ENCODE peak calls at places on chromosomes 5 and 9, in four cellular contexts. Q is gastrocnemius medialis; U is naive thymus-derived CD4-positive, alpha-beta T cell; V is WERI-Rb-1. J is an unnamed sample. For H3K9me3 and H3K36me3, the result is how much of the 10 kb centered on the place peaks cover.

GRCh38 chr5:134540747-134541733 is 15.6 kb downstream of the JADE2 start:
- DNase-seq in Q (no peak), U (no peak), V (peak), J (no peak)

GRCh38 chr5:87361031-87361443 is 51.7 kb downstream of the CCNH start:
- DNase-seq in V (no peak), Q (no peak), U (no peak), J (no peak)

GRCh38 chr9:1005043-1005667 is 28.7 kb downstream of the DMRT3 start:
- DNase-seq in U (no peak), Q (no peak), V (peak), J (peak)

GRCh38 chr5:106600803-106601202 is 1069.9 kb downstream of the EFNA5 start:
- DNase-seq in Q (no peak), U (no peak), V (no peak), J (no peak)

GRCh38 chr5:179869641-179870402 is 11.2 kb upstream of the MRNIP start:
- DNase-seq in V (no peak), U (no peak), Q (no peak), J (no peak)

GRCh38 chr9:137372693-137373610 is 50.0 kb downstream of the EXD3 start:
- DNase-seq in U (no peak), Q (no peak), V (peak), J (no peak)

GRCh38 chr5:4963265-4963664 is 176.9 kb upstream of the ADAMTS16 start:
- DNase-seq in V (no peak), U (no peak), Q (no peak), J (no peak)

GRCh38 chr9:21590058-21590996 is 108.2 kb upstream of the IFNE start:
- DNase-seq in Q (no peak), V (no peak), U (no peak), J (no peak)

GRCh38 chr9:38145526-38146053 is 76.6 kb upstream of the SHB start:
- DNase-seq in Q (no peak), U (no peak), V (no peak), J (no peak)

GRCh38 chr9:76912631-76913275 is 6.8 kb upstream of the PRUNE2 start:
- DNase-seq in V (no peak), U (no peak), Q (no peak), J (no peak)

GRCh38 chr5:137738947-137739346 is 3.1 kb upstream of the KLHL3 start:
- DNase-seq in Q (no peak), V (no peak), U (no peak), J (no peak)

GRCh38 chr5:121426153-121426552 is 425.5 kb upstream of the FTMT start:
- DNase-seq in V (no peak), Q (no peak), U (no peak), J (no peak)

GRCh38 chr5:121430538-121430937 is 421.1 kb upstream of the FTMT start:
- DNase-seq in V (no peak), U (no peak), Q (no peak), J (no peak)

GRCh38 chr5:121429761-121430160 is 421.9 kb upstream of the FTMT start:
- DNase-seq in Q (no peak), U (no peak), V (no peak), J (no peak)

GRCh38 chr5:121424976-121425375 is 426.7 kb upstream of the FTMT start:
- DNase-seq in V (no peak), Q (no peak), U (no peak), J (no peak)
- H3K9me3 ChIP-seq in V (under half), Q (under half), U (under half), J (under half)

DNA sequence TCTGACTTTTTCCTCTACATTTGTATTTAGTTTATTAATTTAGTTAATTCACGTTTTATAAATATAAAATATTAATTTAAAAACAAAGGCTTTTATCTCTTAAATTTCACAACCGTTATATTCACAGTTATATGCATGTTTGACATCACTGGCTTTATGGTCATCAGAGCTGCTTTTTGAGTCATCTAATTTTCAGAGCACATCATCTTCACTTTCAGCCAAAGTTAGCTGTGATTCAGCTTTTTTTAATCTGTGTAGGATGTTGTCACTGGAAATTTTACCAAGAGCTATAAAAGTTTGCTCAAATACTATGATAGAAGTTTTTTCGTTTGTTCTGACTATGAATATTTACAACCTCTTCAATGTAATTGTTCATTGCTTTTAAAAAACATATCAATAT is 12.4 kb downstream of the CDC37L1 start:
- DNase-seq in V (no peak), Q (no peak), U (no peak), J (no peak)
- H3K36me3 ChIP-seq in V (under half), Q (under half), U (under half), J (under half)

DNA sequence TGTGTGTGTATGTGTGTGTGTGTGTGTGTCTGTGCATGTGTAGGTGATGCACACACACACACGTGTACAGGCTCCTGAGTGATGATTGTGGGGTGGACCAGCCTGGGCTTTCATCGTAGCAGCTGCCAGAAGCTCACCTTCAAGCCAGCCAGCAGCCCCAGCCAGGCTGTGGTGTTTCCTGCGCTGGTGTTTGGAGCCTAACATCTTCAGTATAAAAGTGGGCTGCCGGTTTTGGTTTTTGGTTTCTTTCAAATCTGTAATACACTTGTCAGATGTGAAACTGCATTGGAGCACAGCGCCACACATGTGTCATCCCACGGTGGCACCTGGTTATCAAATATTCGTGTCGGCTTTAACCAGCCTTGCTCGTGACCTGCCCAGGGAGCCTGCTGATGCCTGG is 114.2 kb downstream of the OLFM1 start:
- DNase-seq in U (no peak), V (no peak), Q (no peak), J (no peak)
- H3K9me3 ChIP-seq in U (under half), V (under half), Q (under half), J (under half)

DNA sequence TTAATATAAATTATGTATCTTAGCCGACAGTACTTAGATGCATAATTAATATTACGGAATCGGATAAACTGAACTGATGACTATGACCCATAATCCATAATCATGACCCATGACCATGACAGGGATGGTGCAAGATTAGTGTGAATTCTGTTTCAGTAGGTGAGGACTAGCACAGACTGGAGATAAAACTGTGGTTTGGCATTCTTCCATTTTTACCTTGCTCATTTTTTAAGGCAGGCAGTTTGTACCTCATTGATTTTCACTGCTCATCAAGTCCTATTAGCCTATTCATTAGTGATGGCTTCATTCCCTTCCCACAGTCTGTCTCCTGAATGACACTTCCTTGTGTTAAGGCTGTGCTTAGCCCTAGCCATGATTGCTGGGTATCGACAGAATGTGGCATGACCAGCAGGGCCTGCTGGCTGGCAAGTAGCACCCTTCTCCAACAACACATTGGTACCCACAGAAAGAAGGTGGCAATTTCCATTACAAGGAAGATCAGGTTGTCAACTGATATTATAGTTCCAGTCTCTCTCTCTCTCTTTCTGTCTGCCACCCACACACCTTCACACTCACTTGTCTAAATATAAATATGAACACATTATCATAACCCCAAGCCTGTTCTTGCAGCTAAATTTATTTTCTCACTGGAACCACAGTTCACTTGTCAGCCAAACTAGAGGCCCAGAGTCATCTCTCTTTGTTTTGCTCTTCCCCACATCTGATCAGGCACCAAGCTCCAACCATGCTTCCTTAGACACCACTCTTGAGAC is 408.3 kb upstream of the PIK3R1 start:
- DNase-seq in U (no peak), V (no peak), Q (peak), J (no peak)
- H3K36me3 ChIP-seq in U (under half), V (under half), Q (under half), J (under half)

GRCh38 chr5:36027711-36028110 is 36.5 kb upstream of the UGT3A1 start:
- DNase-seq in V (no peak), U (no peak), Q (no peak), J (no peak)
- H3K9me3 ChIP-seq in V (under half), U (under half), Q (under half), J (under half)

GRCh38 chr5:55294935-55295334 is 12.6 kb downstream of the DHX29 start:
- DNase-seq in Q (no peak), U (no peak), V (no peak), J (no peak)
- H3K36me3 ChIP-seq in Q (under half), U (under half), V (half or more), J (under half)